ENCODE peak calls at places on chromosome 1, in four cellular contexts. G is GM12892, T is HepG2, I is K562. P is an unnamed sample.

GRCh38 chr1:154760469-154760933 is 109.6 kb downstream of the KCNN3 start:
- DNase-seq in G (peak), T (peak), I (peak), P (peak)

GRCh38 chr1:233319272-233319671 is 8.3 kb upstream of the MAP3K21 start:
- DNase-seq in G (no peak), T (no peak), I (no peak), P (no peak)

GRCh38 chr1:10387611-10388386 is 11.1 kb upstream of the PGD start:
- DNase-seq in G (no peak), T (no peak), I (peak), P (peak)

GRCh38 chr1:44031051-44031899 is at the start of gene SLC6A9:
- DNase-seq in G (no peak), T (peak), I (peak), P (no peak)

GRCh38 chr1:216045400-216045799 is 377.8 kb downstream of the USH2A start:
- DNase-seq in G (no peak), T (no peak), I (no peak), P (no peak)

GRCh38 chr1:214570442-214570841 is 19.0 kb upstream of the PTPN14 start:
- DNase-seq in G (no peak), T (no peak), I (no peak), P (no peak)

GRCh38 chr1:91793189-91793588 is 92.8 kb downstream of the TGFBR3 start:
- DNase-seq in G (no peak), T (no peak), I (no peak), P (no peak)

GRCh38 chr1:154878371-154879355 is 8.6 kb upstream of the KCNN3 start:
- DNase-seq in G (peak), T (peak), I (peak), P (peak)

GRCh38 chr1:219927956-219928790 is at the start of gene SLC30A10:
- DNase-seq in G (peak), T (peak), I (peak), P (peak)

GRCh38 chr1:87805661-87806376 is 477.1 kb downstream of the LMO4 start:
- DNase-seq in G (no peak), T (peak), I (no peak), P (no peak)

GRCh38 chr1:151710187-151710586 is 6.4 kb downstream of the CELF3 start:
- DNase-seq in G (no peak), T (no peak), I (peak), P (no peak)

GRCh38 chr1:9778905-9779304 is 44.9 kb downstream of the CLSTN1 start:
- DNase-seq in G (no peak), T (no peak), I (no peak), P (no peak)

GRCh38 chr1:151713044-151713443 is 3.6 kb downstream of the CELF3 start:
- DNase-seq in G (no peak), T (no peak), I (no peak), P (no peak)

GRCh38 chr1:52651904-52652303 is 18.9 kb downstream of the SHISAL2A start:
- DNase-seq in G (no peak), T (peak), I (no peak), P (no peak)

GRCh38 chr1:236401698-236402097 is 7.6 kb downstream of the EDARADD start:
- DNase-seq in G (no peak), T (no peak), I (no peak), P (no peak)

GRCh38 chr1:160007577-160008200 is 24.1 kb downstream of the PIGM start:
- DNase-seq in G (no peak), T (peak), I (peak), P (no peak)

GRCh38 chr1:59509341-59509869 is 212.5 kb downstream of the FGGY start:
- DNase-seq in G (no peak), T (no peak), I (no peak), P (no peak)

GRCh38 chr1:20477355-20478071 is 8.5 kb downstream of the CAMK2N1 start:
- DNase-seq in G (no peak), T (no peak), I (no peak), P (no peak)

GRCh38 chr1:206554833-206555472 is 47.6 kb downstream of the RASSF5 start:
- DNase-seq in G (no peak), T (no peak), I (no peak), P (no peak)

GRCh38 chr1:154593390-154593789 is 14.6 kb downstream of the ADAR start:
- DNase-seq in G (no peak), T (no peak), I (peak), P (no peak)

GRCh38 chr1:200512191-200512590 is 102.4 kb upstream of the ZNF281 start:
- DNase-seq in G (no peak), T (no peak), I (no peak), P (no peak)

GRCh38 chr1:203306970-203307541 is 1.7 kb downstream of the BTG2 start:
- DNase-seq in G (no peak), T (no peak), I (no peak), P (no peak)

GRCh38 chr1:54227091-54227602 is 27.2 kb downstream of the MRPL37 start:
- DNase-seq in G (no peak), T (peak), I (no peak), P (no peak)
- TF ChIP-seq POLR2A in G (no peak), T (no peak), I (no peak), P (no peak)

GRCh38 chr1:15956150-15956549 is 19.8 kb downstream of the ZBTB17 start:
- DNase-seq in G (no peak), T (no peak), I (no peak), P (no peak)
- TF ChIP-seq TAF1 in G (no peak), T (no peak), I (no peak), P (no peak)

GRCh38 chr1:66752000-66752592 is at the start of gene DYNLT5:
- DNase-seq in G (no peak), T (no peak), I (no peak), P (no peak)
- TF ChIP-seq POLR2AphosphoS5 in G (no peak), T (no peak), I (no peak), P (no peak)

GRCh38 chr1:7704214-7705047 is 66.7 kb upstream of the VAMP3 start:
- DNase-seq in G (peak), T (peak), I (peak), P (peak)
- TF ChIP-seq POLR2A in G (no peak), T (no peak), I (no peak), P (no peak)

DNA sequence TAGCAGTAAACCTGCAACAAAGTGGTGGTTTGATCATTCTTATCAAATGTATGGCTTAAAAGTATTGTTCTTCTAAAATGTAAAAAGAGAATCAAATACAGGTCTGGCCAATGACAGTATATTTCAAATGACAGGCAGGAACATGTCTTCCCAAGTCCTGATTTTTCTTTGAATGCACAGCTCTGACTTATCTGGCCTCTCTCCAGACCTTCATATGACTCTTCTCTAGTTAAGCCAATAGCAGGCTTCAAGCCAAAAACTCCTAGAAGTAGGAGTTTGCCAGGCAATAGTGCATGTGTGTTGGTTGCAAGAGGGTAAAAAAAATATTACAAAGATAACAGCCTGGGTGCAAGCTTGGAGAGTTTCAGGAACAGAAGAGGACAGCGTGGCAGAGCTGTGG is 345.5 kb downstream of the SMYD3 start:
- DNase-seq in G (no peak), T (no peak), I (no peak), P (no peak)
- TF ChIP-seq TAF1 in G (no peak), T (no peak), I (no peak), P (no peak)

P was measured in GM12891.